ENCODE peak calls at places on chromosome 13, in four cellular contexts. One of them, this sample, is unnamed.

GRCh38 chr13:24997367-24997967 is 98.5 kb upstream of the PABPC3 start:
- DNase-seq in retina: no peak
- DNase-seq in NCI-H345: peak; percentile 24
- DNase-seq in NCI-H1105: no peak
- DNase-seq in this sample: no peak

GRCh38 chr13:20332361-20333096 is 100.4 kb upstream of the GJB6 start:
- DNase-seq in NCI-H1105: no peak
- DNase-seq in retina: no peak
- DNase-seq in NCI-H345: no peak
- DNase-seq in this sample: no peak

GRCh38 chr13:97219226-97219625 is 2.9 kb upstream of the MBNL2 start:
- DNase-seq in NCI-H345: no peak
- DNase-seq in NCI-H1105: no peak
- DNase-seq in retina: no peak
- DNase-seq in this sample: no peak

GRCh38 chr13:40983725-40984669 is 35.1 kb downstream of the ELF1 start:
- DNase-seq in retina: no peak
- DNase-seq in NCI-H345: peak; percentile 20
- DNase-seq in NCI-H1105: peak; percentile 31
- DNase-seq in this sample: no peak

GRCh38 chr13:30454991-30455390 is 10.7 kb downstream of the HMGB1 start:
- DNase-seq in retina: no peak
- DNase-seq in NCI-H345: no peak
- DNase-seq in NCI-H1105: no peak
- DNase-seq in this sample: no peak

GRCh38 chr13:41944635-41945401 is 16.1 kb downstream of the VWA8 start:
- DNase-seq in NCI-H345: no peak
- DNase-seq in retina: no peak
- DNase-seq in NCI-H1105: no peak
- DNase-seq in this sample: no peak

GRCh38 chr13:48775804-48776203 is 122.1 kb downstream of the CYSLTR2 start:
- DNase-seq in NCI-H1105: no peak
- DNase-seq in retina: no peak
- DNase-seq in NCI-H345: no peak
- DNase-seq in this sample: no peak

GRCh38 chr13:44431150-44431549 is 57.5 kb downstream of the SERP2 start:
- DNase-seq in NCI-H345: no peak
- DNase-seq in NCI-H1105: no peak
- DNase-seq in retina: no peak
- DNase-seq in this sample: no peak

GRCh38 chr13:98265669-98266551 is 88.8 kb upstream of the RNF113B start:
- DNase-seq in retina: no peak
- DNase-seq in NCI-H1105: no peak
- DNase-seq in NCI-H345: no peak
- DNase-seq in this sample: no peak

GRCh38 chr13:84360843-84361242 is 478.6 kb upstream of the SLITRK1 start:
- DNase-seq in NCI-H345: no peak
- DNase-seq in NCI-H1105: no peak
- DNase-seq in retina: no peak
- DNase-seq in this sample: no peak

GRCh38 chr13:42781362-42781761 is at the start of gene FAM216B:
- DNase-seq in retina: no peak
- DNase-seq in NCI-H1105: no peak
- DNase-seq in NCI-H345: no peak
- DNase-seq in this sample: no peak

GRCh38 chr13:84745051-84745551 is 862.8 kb upstream of the SLITRK1 start:
- DNase-seq in NCI-H1105: no peak
- DNase-seq in NCI-H345: no peak
- DNase-seq in retina: no peak
- DNase-seq in this sample: no peak

GRCh38 chr13:28590450-28590849 is 68.5 kb upstream of the POMP start:
- DNase-seq in NCI-H1105: no peak
- DNase-seq in NCI-H345: no peak
- DNase-seq in retina: no peak
- DNase-seq in this sample: no peak

GRCh38 chr13:43805071-43805468 is 18.3 kb upstream of the ENOX1 start:
- DNase-seq in NCI-H1105: no peak
- DNase-seq in retina: no peak
- DNase-seq in NCI-H345: peak; percentile 57
- DNase-seq in this sample: no peak

GRCh38 chr13:45472171-45472705 is 7.5 kb downstream of the COG3 start:
- DNase-seq in NCI-H345: no peak
- DNase-seq in retina: no peak
- DNase-seq in NCI-H1105: no peak
- DNase-seq in this sample: no peak

GRCh38 chr13:30968734-30969335 is 36.4 kb downstream of the TEX26 start:
- DNase-seq in NCI-H1105: no peak
- DNase-seq in NCI-H345: no peak
- DNase-seq in retina: no peak
- DNase-seq in this sample: no peak

GRCh38 chr13:44726214-44726613 is 150.1 kb upstream of the TSC22D1 start:
- DNase-seq in NCI-H345: no peak
- DNase-seq in retina: no peak
- DNase-seq in NCI-H1105: no peak
- DNase-seq in this sample: no peak

GRCh38 chr13:73092831-73093230 is 34.0 kb downstream of the KLF5 start:
- DNase-seq in NCI-H1105: no peak
- DNase-seq in retina: no peak
- DNase-seq in NCI-H345: no peak
- DNase-seq in this sample: no peak

GRCh38 chr13:74452176-74452575 is 318.0 kb upstream of the KLF12 start:
- DNase-seq in NCI-H1105: no peak
- DNase-seq in retina: no peak
- DNase-seq in NCI-H345: no peak
- DNase-seq in this sample: no peak

GRCh38 chr13:36029171-36029570 is 102.0 kb downstream of the DCLK1 start:
- DNase-seq in NCI-H1105: no peak
- DNase-seq in retina: no peak
- DNase-seq in NCI-H345: no peak
- DNase-seq in this sample: no peak

GRCh38 chr13:51148223-51148951 is 37.3 kb upstream of the C13orf42 start:
- DNase-seq in NCI-H1105: no peak
- DNase-seq in NCI-H345: peak; percentile 80
- DNase-seq in retina: peak; percentile 70
- DNase-seq in this sample: peak; percentile 15

GRCh38 chr13:53159439-53159838 is 130.8 kb downstream of the OLFM4 start:
- DNase-seq in NCI-H1105: no peak
- DNase-seq in retina: peak; percentile 24
- DNase-seq in NCI-H345: no peak
- DNase-seq in this sample: no peak

GRCh38 chr13:24181991-24182702 is 21.6 kb downstream of the SPATA13 start:
- DNase-seq in retina: no peak
- DNase-seq in NCI-H1105: no peak
- DNase-seq in NCI-H345: no peak
- DNase-seq in this sample: no peak

GRCh38 chr13:86633346-86633745 is 834.1 kb upstream of the SLITRK6 start:
- DNase-seq in NCI-H345: no peak
- DNase-seq in NCI-H1105: no peak
- DNase-seq in retina: peak; percentile 33
- DNase-seq in this sample: no peak

GRCh38 chr13:19957320-19958118 is 1.0 kb upstream of the ZMYM2 start:
- DNase-seq in NCI-H1105: peak; percentile 68
- DNase-seq in retina: peak; percentile 94
- DNase-seq in NCI-H345: peak; percentile 82
- DNase-seq in this sample: peak; percentile 68

GRCh38 chr13:39506559-39507390 is 96.2 kb downstream of the LHFPL6 start:
- DNase-seq in retina: peak; percentile 60
- DNase-seq in NCI-H345: no peak
- DNase-seq in NCI-H1105: no peak
- DNase-seq in this sample: no peak

GRCh38 chr13:84037937-84038464 is 155.7 kb upstream of the SLITRK1 start:
- DNase-seq in NCI-H1105: no peak
- DNase-seq in NCI-H345: peak; percentile 35
- DNase-seq in retina: peak; percentile 50
- DNase-seq in this sample: no peak

GRCh38 chr13:28573595-28574373 is 78.9 kb upstream of the FLT1 start:
- DNase-seq in NCI-H345: no peak
- DNase-seq in NCI-H1105: no peak
- DNase-seq in retina: no peak
- DNase-seq in this sample: no peak

GRCh38 chr13:19910336-19911072 is 47.1 kb upstream of the ZMYM5 start:
- DNase-seq in retina: no peak
- DNase-seq in NCI-H1105: no peak
- DNase-seq in NCI-H345: no peak
- DNase-seq in this sample: no peak

GRCh38 chr13:44692173-44692713 is 116.1 kb upstream of the TSC22D1 start:
- DNase-seq in retina: no peak
- DNase-seq in NCI-H345: no peak
- DNase-seq in NCI-H1105: no peak
- DNase-seq in this sample: no peak

GRCh38 chr13:85497652-85498051 is 301.6 kb downstream of the SLITRK6 start:
- DNase-seq in NCI-H1105: no peak
- DNase-seq in retina: no peak
- DNase-seq in NCI-H345: no peak
- DNase-seq in this sample: no peak

GRCh38 chr13:109380457-109380856 is 405.9 kb downstream of the IRS2 start:
- DNase-seq in retina: no peak
- DNase-seq in NCI-H345: no peak
- DNase-seq in NCI-H1105: no peak
- DNase-seq in this sample: no peak

GRCh38 chr13:64274481-64275217 is 2859.0 kb upstream of the PCDH20 start:
- DNase-seq in NCI-H1105: no peak
- DNase-seq in retina: no peak
- DNase-seq in NCI-H345: no peak
- DNase-seq in this sample: no peak

GRCh38 chr13:60139272-60139671 is 24.5 kb downstream of the DIAPH3 start:
- DNase-seq in NCI-H345: no peak
- DNase-seq in retina: no peak
- DNase-seq in NCI-H1105: no peak
- DNase-seq in this sample: no peak

GRCh38 chr13:96025283-96025682 is 27.9 kb downstream of the UGGT2 start:
- DNase-seq in NCI-H345: no peak
- DNase-seq in retina: no peak
- DNase-seq in NCI-H1105: no peak
- DNase-seq in this sample: no peak

GRCh38 chr13:112252744-112253590 is 123.2 kb upstream of the SPACA7 start:
- DNase-seq in NCI-H1105: no peak
- DNase-seq in retina: no peak
- DNase-seq in NCI-H345: no peak
- DNase-seq in this sample: no peak

This sample was measured in NCI-H2107.